ENCODE peak calls at places on chromosomes 4 and X, in four cellular contexts. H, G, P and Z are unnamed samples.

GRCh38 chr4:107740950-107741701 is 21.1 kb upstream of the PAPSS1 start:
- DNase-seq in H (peak), G (peak), P (peak), Z (no peak)

GRCh38 chrX:16148896-16149295 is 18.4 kb upstream of the MAGEB17 start:
- DNase-seq in H (no peak), G (no peak), P (no peak), Z (no peak)

GRCh38 chrX:8879750-8880149 is 78.6 kb upstream of the FAM9A start:
- DNase-seq in H (peak), G (no peak), P (no peak), Z (peak)

GRCh38 chr4:86939737-86940141 is 4.9 kb downstream of the AFF1 start:
- DNase-seq in H (no peak), G (no peak), P (no peak), Z (no peak)

GRCh38 chrX:3815896-3816664 is 102.6 kb upstream of the PRKX start:
- DNase-seq in H (peak), G (peak), P (peak), Z (peak)

GRCh38 chr4:71261633-71262121 is 77.1 kb upstream of the SLC4A4 start:
- DNase-seq in H (no peak), G (no peak), P (no peak), Z (no peak)

GRCh38 chrX:2632533-2633504 is 58.3 kb upstream of the CD99 start:
- DNase-seq in H (no peak), G (no peak), P (no peak), Z (no peak)

GRCh38 chr4:84482564-84483563 is 16.2 kb downstream of the NKX6-1 start:
- DNase-seq in H (no peak), G (peak), P (no peak), Z (no peak)

GRCh38 chr4:152633118-152633517 is 46.7 kb downstream of the TMEM154 start:
- DNase-seq in H (no peak), G (no peak), P (no peak), Z (no peak)

GRCh38 chrX:41043950-41044349 is 41.3 kb upstream of the USP9X start:
- DNase-seq in H (peak), G (peak), P (peak), Z (no peak)

GRCh38 chr4:121030711-121031110 is 41.6 kb downstream of the NDNF start:
- DNase-seq in H (no peak), G (peak), P (no peak), Z (no peak)

GRCh38 chr4:8770518-8771257 is 101.0 kb downstream of the HMX1 start:
- DNase-seq in H (no peak), G (no peak), P (no peak), Z (no peak)

GRCh38 chr4:71201817-71202576 is 136.8 kb upstream of the SLC4A4 start:
- DNase-seq in H (no peak), G (no peak), P (no peak), Z (no peak)

GRCh38 chr4:155972098-155972497 is 18.4 kb upstream of the CTSO start:
- DNase-seq in H (peak), G (peak), P (peak), Z (no peak)

GRCh38 chr4:144646523-144647094 is 653 bp downstream of the HHIP start:
- DNase-seq in H (peak), G (no peak), P (peak), Z (no peak)

GRCh38 chr4:158769175-158769831 is 477 bp downstream of the FNIP2 start:
- DNase-seq in H (peak), G (peak), P (no peak), Z (peak)

GRCh38 chr4:48654015-48654664 is 125.9 kb downstream of the FRYL start:
- DNase-seq in H (peak), G (peak), P (peak), Z (no peak)

GRCh38 chr4:22491939-22492338 is 23.9 kb downstream of the ADGRA3 start:
- DNase-seq in H (no peak), G (no peak), P (no peak), Z (no peak)

GRCh38 chrX:50202539-50202938 is 1.7 kb upstream of the AKAP4 start:
- DNase-seq in H (peak), G (no peak), P (no peak), Z (no peak)